ENCODE peak calls at places on chromosomes 11 and 22, in nine cellular contexts. D is body of pancreas, G is right lobe of liver, C is mammary epithelial cell, E is dorsolateral prefrontal cortex, R is heart right ventricle, B is PC-9, S is IMR-90, W is right cardiac atrium. P is an unnamed sample.

GRCh38 chr11:103988595-103988969 is 47.9 kb upstream of the DDI1 start:
- DNase-seq in D (no peak), G (no peak), C (peak; percentile 67), E (no peak), R (no peak), B (no peak), S (peak; percentile 85), W (no peak), P (no peak)

GRCh38 chr22:46761017-46761416 is 1.4 kb upstream of the TBC1D22A start:
- DNase-seq in D (no peak), G (no peak), C (no peak), E (no peak), R (no peak), B (no peak), S (no peak), W (no peak), P (no peak)

GRCh38 chr11:113876074-113876797 is 864 bp upstream of the USP28 start:
- DNase-seq in D (no peak), G (no peak), C (no peak), E (no peak), R (no peak), B (no peak), S (no peak), W (no peak), P (no peak)

GRCh38 chr22:34866501-34867171 is 199.3 kb upstream of the ISX start:
- DNase-seq in D (no peak), G (no peak), C (peak; percentile 78), E (no peak), R (no peak), B (no peak), S (no peak), W (no peak), P (no peak)

GRCh38 chr11:86553322-86553721 is 119.1 kb downstream of the ME3 start:
- DNase-seq in D (no peak), G (no peak), C (no peak), E (no peak), R (no peak), B (peak; percentile 50), S (no peak), W (no peak), P (no peak)

GRCh38 chr11:11148104-11148509 is 204.9 kb downstream of the CSNK2A3 start:
- DNase-seq in D (peak; percentile 61), G (peak; percentile 78), C (peak; percentile 65), E (no peak), R (peak; percentile 78), B (no peak), S (peak; percentile 74), W (peak; percentile 89), P (peak; percentile 97)

GRCh38 chr11:64672875-64673274 is 50.1 kb downstream of the NRXN2 start:
- DNase-seq in D (no peak), G (no peak), C (no peak), E (no peak), R (no peak), B (no peak), S (no peak), W (no peak), P (no peak)

GRCh38 chr11:9757809-9758675 is 94.2 kb downstream of the SWAP70 start:
- DNase-seq in D (peak; percentile 90), G (peak; percentile 91), C (peak; percentile 57), E (peak; percentile 80), R (peak; percentile 89), B (peak; percentile 75), S (peak; percentile 72), W (peak; percentile 90), P (peak; percentile 79)

DNA sequence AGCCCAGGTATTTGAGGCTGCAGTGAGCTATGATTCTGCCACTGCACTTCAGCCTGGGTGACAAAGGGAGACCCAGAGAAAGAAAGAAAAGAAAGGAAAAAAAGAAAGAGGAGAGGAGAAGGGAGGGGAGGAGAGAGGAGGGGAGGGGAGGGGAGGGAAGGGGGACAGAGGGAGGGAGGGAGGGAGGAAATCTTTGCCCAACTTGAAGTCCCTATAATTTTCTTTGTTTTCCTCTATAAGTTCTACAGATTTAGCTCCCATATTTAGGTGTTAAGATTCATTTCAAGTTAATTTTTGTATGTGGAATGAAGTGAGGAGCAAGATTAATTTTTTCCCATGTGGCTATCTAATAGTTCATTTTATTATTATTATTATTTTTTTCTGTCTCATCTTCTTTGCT is 328.3 kb downstream of the LARGE1 start:
- DNase-seq in D (no peak), G (no peak), C (no peak), E (no peak), R (no peak), B (no peak), S (no peak), W (no peak), P (no peak)
- H3K27ac ChIP-seq in D (no peak overlapping the region), G (no peak overlapping the region), C (no peak overlapping the region), E (no peak overlapping the region), R (no peak overlapping the region), B (no peak overlapping the region), S (no peak overlapping the region), W (no peak overlapping the region), P (no peak overlapping the region)

GRCh38 chr11:61336171-61336935 is 3.3 kb downstream of the TKFC start:
- DNase-seq in D (peak; percentile 89), G (peak; percentile 84), C (peak; percentile 75), E (peak; percentile 74), R (peak; percentile 55), B (peak; percentile 90), S (peak; percentile 70), W (peak; percentile 75), P (peak; percentile 85)
- H3K27ac ChIP-seq in D (peak overlapping the region; percentile 12), G (peak overlapping the region; percentile 35), C (no peak overlapping the region), E (no peak overlapping the region), R (no peak overlapping the region), B (peak overlapping the region; percentile 39), S (no peak overlapping the region), W (no peak overlapping the region), P (no peak overlapping the region)

GRCh38 chr11:14449302-14449714 is 50.3 kb downstream of the COPB1 start:
- DNase-seq in D (no peak), G (no peak), C (no peak), E (no peak), R (no peak), B (no peak), S (no peak), W (no peak), P (no peak)

GRCh38 chr11:14454861-14455632 is 44.6 kb downstream of the COPB1 start:
- DNase-seq in D (no peak), G (no peak), C (no peak), E (no peak), R (no peak), B (no peak), S (peak; percentile 39), W (no peak), P (peak; percentile 64)

GRCh38 chr11:14455648-14456430 is 43.8 kb downstream of the COPB1 start:
- DNase-seq in D (no peak), G (no peak), C (no peak), E (no peak), R (no peak), B (no peak), S (peak; percentile 66), W (no peak), P (no peak)

GRCh38 chr11:14448229-14448628 is 51.4 kb downstream of the COPB1 start:
- DNase-seq in D (no peak), G (no peak), C (no peak), E (no peak), R (no peak), B (no peak), S (no peak), W (no peak), P (no peak)

GRCh38 chr11:14451825-14452224 is 47.8 kb downstream of the COPB1 start:
- DNase-seq in D (no peak), G (no peak), C (no peak), E (no peak), R (no peak), B (no peak), S (peak; percentile 56), W (no peak), P (no peak)
- H3K27ac ChIP-seq in D (no peak overlapping the region), G (no peak overlapping the region), C (no peak overlapping the region), E (no peak overlapping the region), R (no peak overlapping the region), B (no peak overlapping the region), S (no peak overlapping the region), W (no peak overlapping the region), P (no peak overlapping the region)

DNA sequence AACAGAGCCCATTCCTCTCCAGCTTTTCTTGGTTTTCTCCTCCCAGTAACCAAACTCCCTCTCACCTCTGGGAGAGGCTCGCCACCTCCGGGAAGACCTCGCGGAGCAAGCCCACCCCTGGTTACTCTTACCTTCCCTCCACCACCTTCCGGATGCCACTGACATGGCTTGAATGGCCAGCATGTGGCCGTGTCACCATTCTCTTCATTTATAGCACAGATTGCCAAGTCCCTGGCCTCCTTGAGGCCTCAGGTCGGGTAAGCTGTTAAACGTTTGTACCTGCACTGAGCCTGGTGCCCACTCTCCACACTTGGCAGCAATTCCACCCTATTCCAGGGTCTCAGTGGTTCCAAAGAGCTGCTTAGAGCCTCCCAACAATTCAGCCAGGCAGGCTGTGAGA is 8.0 kb upstream of the FXYD2 start:
- DNase-seq in D (no peak), G (no peak), C (no peak), E (peak; percentile 8), R (no peak), B (no peak), S (no peak), W (no peak), P (no peak)
- H3K27ac ChIP-seq in D (peak overlapping the region; percentile 87), G (no peak overlapping the region), C (no peak overlapping the region), E (no peak overlapping the region), R (no peak overlapping the region), B (no peak overlapping the region), S (no peak overlapping the region), W (no peak overlapping the region), P (no peak overlapping the region)

GRCh38 chr11:1943977-1944376 is 3.2 kb upstream of the MRPL23 start:
- DNase-seq in D (no peak), G (peak; percentile 27), C (peak; percentile 76), E (no peak), R (no peak), B (peak; percentile 44), S (peak; percentile 5), W (no peak), P (no peak)

GRCh38 chr11:1946812-1947480 is at the start of gene MRPL23:
- DNase-seq in D (peak; percentile 16), G (no peak), C (no peak), E (no peak), R (no peak), B (peak; percentile 18), S (no peak), W (no peak), P (no peak)

GRCh38 chr11:1947592-1948237 is 583 bp downstream of the MRPL23 start:
- DNase-seq in D (no peak), G (no peak), C (no peak), E (no peak), R (no peak), B (no peak), S (no peak), W (no peak), P (no peak)

GRCh38 chr11:1942541-1943260 is 4.4 kb upstream of the MRPL23 start:
- DNase-seq in D (no peak), G (peak; percentile 46), C (no peak), E (no peak), R (no peak), B (no peak), S (no peak), W (no peak), P (no peak)

GRCh38 chr11:1943576-1943975 is 3.6 kb upstream of the MRPL23 start:
- DNase-seq in D (no peak), G (peak; percentile 20), C (no peak), E (no peak), R (no peak), B (no peak), S (no peak), W (no peak), P (no peak)
- H3K27ac ChIP-seq in D (no peak overlapping the region), G (no peak overlapping the region), C (no peak overlapping the region), E (no peak overlapping the region), R (no peak overlapping the region), B (no peak overlapping the region), S (no peak overlapping the region), W (no peak overlapping the region), P (no peak overlapping the region)

GRCh38 chr11:111561306-111561705 is 20.8 kb downstream of the LAYN start:
- DNase-seq in D (no peak), G (no peak), C (no peak), E (no peak), R (no peak), B (no peak), S (no peak), W (no peak), P (no peak)
- H3K27ac ChIP-seq in D (no peak overlapping the region), G (no peak overlapping the region), C (peak overlapping the region; percentile 41), E (peak overlapping the region; percentile 14), R (no peak overlapping the region), B (peak overlapping the region; percentile 66), S (peak overlapping the region; percentile 75), W (no peak overlapping the region), P (no peak overlapping the region)

P was measured in trophoblast cell.